ENCODE peak calls at places on chromosomes 7 and 10, in seven cellular contexts. H, M, S, O, U, R and N are unnamed samples.

GRCh38 chr10:117373848-117374505 is 1.3 kb downstream of the PDZD8 start:
- DNase-seq in M (no peak), H (no peak), R (no peak), S (peak; percentile 22), U (peak; percentile 53), O (peak; percentile 79), N (peak; percentile 67)

GRCh38 chr10:17425584-17426262 is 28.7 kb downstream of the ST8SIA6 start:
- DNase-seq in M (no peak), O (peak; percentile 48), S (no peak), U (no peak), H (peak; percentile 12), R (no peak), N (no peak)

GRCh38 chr7:130917669-130918128 is 183.7 kb upstream of the KLF14 start:
- DNase-seq in U (no peak), O (peak; percentile 57), S (no peak), R (no peak), H (no peak), M (no peak), N (no peak)

GRCh38 chr7:372546-372938 is 82.6 kb downstream of the FOXL3 start:
- DNase-seq in U (peak; percentile 5), M (no peak), O (peak; percentile 44), R (no peak), S (no peak), H (no peak), N (no peak)

GRCh38 chr10:112872728-112873127 is 77.3 kb upstream of the TCF7L2 start:
- DNase-seq in O (no peak), M (no peak), U (no peak), S (peak; percentile 49), R (no peak), H (no peak), N (peak; percentile 66)

GRCh38 chr7:99229234-99229633 is 21.3 kb upstream of the KPNA7 start:
- DNase-seq in R (no peak), O (no peak), U (no peak), S (no peak), H (no peak), M (no peak), N (no peak)

GRCh38 chr7:133081119-133081604 is 728 bp downstream of the CHCHD3 start:
- DNase-seq in U (peak; percentile 26), R (no peak), O (no peak), M (no peak), H (no peak), S (peak; percentile 40), N (peak; percentile 80)

GRCh38 chr10:89683911-89684310 is 17.5 kb upstream of the KIF20B start:
- DNase-seq in H (no peak), S (no peak), O (no peak), U (no peak), M (no peak), R (no peak), N (no peak)

GRCh38 chr7:114405427-114405826 is 9.2 kb upstream of the FOXP2 start:
- DNase-seq in O (no peak), U (no peak), S (peak; percentile 38), H (no peak), M (no peak), R (no peak), N (no peak)

GRCh38 chr10:86951184-86951761 is 6.1 kb downstream of the MMRN2 start:
- DNase-seq in S (no peak), M (peak; percentile 46), R (no peak), U (no peak), H (no peak), O (no peak), N (no peak)

GRCh38 chr10:102546606-102547310 is 43.0 kb downstream of the SUFU start:
- DNase-seq in O (no peak), S (no peak), R (no peak), H (no peak), M (no peak), U (no peak), N (no peak)

GRCh38 chr7:131244259-131244852 is 83.3 kb upstream of the MKLN1 start:
- DNase-seq in M (no peak), S (peak; percentile 9), R (no peak), U (no peak), O (no peak), H (no peak), N (peak; percentile 82)

GRCh38 chr10:37552881-37553280 is 304.5 kb downstream of the ZNF248 start:
- DNase-seq in H (no peak), M (no peak), S (no peak), R (no peak), O (no peak), U (no peak), N (no peak)

GRCh38 chr7:55432937-55433784 is 68.0 kb downstream of the LANCL2 start:
- DNase-seq in M (peak; percentile 61), O (no peak), S (peak; percentile 73), U (no peak), R (no peak), H (no peak), N (peak; percentile 67)

GRCh38 chr7:155377837-155378579 is 79.9 kb upstream of the EN2 start:
- DNase-seq in S (peak; percentile 57), H (no peak), U (no peak), R (no peak), M (no peak), O (no peak), N (peak; percentile 78)

GRCh38 chr10:133196936-133197758 is 32.9 kb upstream of the UTF1 start:
- DNase-seq in O (no peak), M (no peak), S (peak; percentile 48), U (no peak), R (no peak), H (no peak), N (no peak)

GRCh38 chr10:19847321-19847720 is 31.1 kb downstream of the PLXDC2 start:
- DNase-seq in U (no peak), S (peak; percentile 21), R (no peak), H (no peak), M (no peak), O (no peak), N (no peak)

DNA sequence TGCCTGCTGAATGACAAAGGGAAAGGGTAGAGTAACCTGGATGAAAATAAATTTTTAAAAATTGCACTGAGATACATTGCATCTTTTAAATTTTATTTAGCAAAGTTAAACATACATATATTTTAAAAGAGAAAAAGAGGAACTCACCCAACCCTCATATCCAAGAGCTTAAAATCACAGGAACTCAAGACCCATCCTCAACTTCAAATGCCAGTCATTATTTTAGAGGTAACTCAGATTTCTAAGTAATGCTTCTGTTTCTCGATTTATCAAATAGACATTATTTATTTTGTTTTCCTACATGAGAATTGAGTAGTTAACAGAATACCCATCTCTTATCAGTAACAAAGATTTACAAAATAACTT is 32.4 kb upstream of the KMT2E start:
- DNase-seq in M (no peak), U (no peak), H (no peak), O (no peak), S (no peak), R (no peak), N (no peak)
- H3K4me1 ChIP-seq in M (peaks cover 54% of the 10 kb centered on the region), U (peaks cover 67% of the 10 kb centered on the region), H (peaks cover 28% of the 10 kb centered on the region), O (peaks cover 14% of the 10 kb centered on the region), S (peaks cover 49% of the 10 kb centered on the region), R (peaks cover 14% of the 10 kb centered on the region), N (peaks cover 26% of the 10 kb centered on the region)

DNA sequence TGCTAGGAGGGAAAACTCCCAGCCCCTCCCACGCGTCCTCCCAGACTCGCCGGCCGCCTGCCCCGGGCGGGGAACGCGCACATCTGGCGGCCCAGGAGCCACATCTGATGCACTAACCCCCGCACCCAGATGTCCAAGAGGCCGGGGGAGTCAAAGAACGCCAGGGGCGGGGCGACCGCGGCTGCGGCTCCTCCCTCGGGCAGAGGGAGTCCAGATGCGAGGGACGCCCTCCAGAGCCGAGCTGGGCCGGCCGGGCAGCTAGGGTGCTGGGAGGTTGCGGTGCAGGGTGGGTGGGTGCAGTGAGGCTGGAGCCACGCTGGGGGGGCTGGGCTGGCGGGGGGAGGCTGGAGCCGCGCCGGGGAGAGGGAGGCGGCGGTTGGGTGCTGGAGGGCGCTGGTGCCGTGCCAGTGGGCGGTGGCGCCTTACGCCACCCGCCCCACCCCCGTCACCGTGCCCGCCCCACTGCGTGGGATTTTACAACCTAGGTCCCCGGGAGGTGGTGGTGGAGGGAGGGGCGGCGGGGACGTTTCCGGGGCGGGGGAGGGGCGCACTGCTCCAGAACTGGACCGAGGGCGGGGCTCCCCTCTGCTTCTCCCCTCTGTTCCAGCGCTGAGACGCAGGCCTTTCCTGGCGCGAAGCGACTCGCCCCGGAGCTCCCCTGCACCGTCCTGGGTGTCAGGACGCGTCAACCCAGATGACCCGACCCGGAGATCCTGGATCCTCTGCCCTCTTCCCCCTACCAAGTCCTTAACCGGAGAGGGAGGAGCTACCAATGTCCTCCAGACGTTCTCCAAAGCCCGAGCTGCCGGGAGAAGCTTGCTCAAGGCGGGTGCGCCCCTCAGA is 109.1 kb downstream of the REEP3 start:
- DNase-seq in H (peak; percentile 60), U (peak; percentile 93), O (peak; percentile 94), M (peak; percentile 98), R (peak; percentile 43), S (peak; percentile 91), N (peak; percentile 96)
- TF ChIP-seq CTCF in H (no peak), U (no peak), O (no peak), M (no peak), R (no peak), S (peak; percentile 13), N (no peak)

DNA sequence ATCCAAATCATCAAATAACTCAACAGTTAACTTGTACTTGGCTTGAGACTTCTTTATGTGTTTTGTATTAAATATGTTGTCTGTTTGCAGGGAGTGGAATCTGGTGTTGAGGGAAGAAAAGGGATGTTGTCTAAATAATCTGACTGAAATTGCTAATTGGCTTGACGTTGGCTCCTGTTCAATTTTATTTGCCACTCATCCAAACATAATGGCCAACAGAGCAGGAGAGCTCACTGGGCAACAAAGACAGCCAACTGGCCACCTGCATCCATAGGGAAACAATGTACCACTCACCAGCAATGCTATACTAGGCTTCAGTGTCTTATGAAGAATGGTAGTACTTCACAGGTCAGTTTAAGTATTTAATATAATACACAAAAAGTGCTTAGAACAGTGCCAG is 80.5 kb downstream of the FAM13C start:
- DNase-seq in R (no peak), O (no peak), M (no peak), U (no peak), H (no peak), S (no peak), N (no peak)
- H3K4me1 ChIP-seq in R (no peaks in the 10 kb centered on the region), O (no peaks in the 10 kb centered on the region), M (no peaks in the 10 kb centered on the region), U (peaks cover 12% of the 10 kb centered on the region), H (no peaks in the 10 kb centered on the region), S (peaks cover 12% of the 10 kb centered on the region), N (no peaks in the 10 kb centered on the region)

GRCh38 chr7:28296571-28297483 is 115.5 kb upstream of the CREB5 start:
- DNase-seq in O (peak; percentile 60), R (no peak), S (peak; percentile 88), H (peak; percentile 40), U (peak; percentile 21), M (no peak), N (peak; percentile 85)
- TF ChIP-seq CTCF in O (peak; percentile 28), R (peak; percentile 60), S (peak; percentile 77), H (peak; percentile 61), U (peak; percentile 56), M (peak; percentile 65), N (peak; percentile 78)

DNA sequence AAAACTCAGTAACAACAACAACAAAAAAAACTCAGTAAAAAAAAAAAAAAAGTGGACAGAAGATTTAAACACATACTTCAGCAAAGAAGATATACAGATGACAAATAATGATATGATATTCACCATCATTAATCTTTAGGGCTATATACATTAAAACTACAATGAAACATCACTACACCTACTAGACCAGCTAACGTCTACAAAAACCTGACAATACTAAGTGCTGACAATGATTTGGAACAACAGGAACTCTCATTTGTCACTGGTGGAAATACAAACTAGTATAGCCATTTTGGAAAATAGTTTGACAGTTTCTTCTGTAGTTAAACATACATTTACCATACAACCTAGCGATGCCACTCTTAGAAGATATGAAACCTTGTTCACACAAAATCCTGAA is 171.8 kb upstream of the RHEB start:
- DNase-seq in O (no peak), S (no peak), R (no peak), H (no peak), M (no peak), U (no peak), N (no peak)
- H3K4me1 ChIP-seq in O (no peaks in the 10 kb centered on the region), S (peaks cover 7% of the 10 kb centered on the region), R (no peaks in the 10 kb centered on the region), H (peaks cover 16% of the 10 kb centered on the region), M (peaks cover 47% of the 10 kb centered on the region), U (peaks cover 98% of the 10 kb centered on the region), N (peaks cover 22% of the 10 kb centered on the region)